ENCODE peak calls at places on chromosomes 7 and 10, in five cellular contexts. One of them, this sample, is unnamed.
A peak's percentile ranks its signal among the peaks of the same experiment; 100 is the strongest.

GRCh38 chr7:70165477-70166170 is 567.3 kb downstream of the AUTS2 start:
- DNase-seq in CD8-positive, alpha-beta T cell: no peak
- DNase-seq in CD8-positive, alpha-beta memory T cell: no peak
- DNase-seq in MM.1S: no peak
- DNase-seq in GM23248: no peak
- DNase-seq in this sample: no peak

GRCh38 chr10:44010873-44011602 is 362.4 kb upstream of the ZNF32 start:
- DNase-seq in MM.1S: peak; percentile 97
- DNase-seq in CD8-positive, alpha-beta T cell: no peak
- DNase-seq in CD8-positive, alpha-beta memory T cell: no peak
- DNase-seq in GM23248: no peak
- DNase-seq in this sample: no peak

GRCh38 chr7:133233142-133233541 is 19.7 kb upstream of the EXOC4 start:
- DNase-seq in GM23248: no peak
- DNase-seq in CD8-positive, alpha-beta T cell: no peak
- DNase-seq in MM.1S: no peak
- DNase-seq in CD8-positive, alpha-beta memory T cell: no peak
- DNase-seq in this sample: no peak

GRCh38 chr10:132868995-132869394 is 73.4 kb downstream of the CFAP46 start:
- DNase-seq in MM.1S: no peak
- DNase-seq in GM23248: no peak
- DNase-seq in CD8-positive, alpha-beta memory T cell: no peak
- DNase-seq in CD8-positive, alpha-beta T cell: no peak
- DNase-seq in this sample: no peak

GRCh38 chr7:139505563-139505962 is 17.9 kb upstream of the CLEC2L start:
- DNase-seq in CD8-positive, alpha-beta T cell: no peak
- DNase-seq in GM23248: peak; percentile 37
- DNase-seq in MM.1S: no peak
- DNase-seq in CD8-positive, alpha-beta memory T cell: no peak
- DNase-seq in this sample: no peak

GRCh38 chr7:111011500-111011899 is 79.4 kb upstream of the LRRN3 start:
- DNase-seq in GM23248: peak; percentile 12
- DNase-seq in CD8-positive, alpha-beta T cell: no peak
- DNase-seq in CD8-positive, alpha-beta memory T cell: no peak
- DNase-seq in MM.1S: no peak
- DNase-seq in this sample: no peak

GRCh38 chr10:124721295-124722052 is 22.7 kb downstream of the FAM53B start:
- DNase-seq in CD8-positive, alpha-beta memory T cell: peak; percentile 52
- DNase-seq in GM23248: no peak
- DNase-seq in CD8-positive, alpha-beta T cell: no peak
- DNase-seq in MM.1S: no peak
- DNase-seq in this sample: no peak

GRCh38 chr7:30975257-30975899 is 11.6 kb downstream of the GHRHR start:
- DNase-seq in GM23248: no peak
- DNase-seq in CD8-positive, alpha-beta T cell: no peak
- DNase-seq in MM.1S: no peak
- DNase-seq in CD8-positive, alpha-beta memory T cell: no peak
- DNase-seq in this sample: no peak

GRCh38 chr10:70786799-70787415 is 1.7 kb upstream of the TBATA start:
- DNase-seq in GM23248: peak; percentile 70
- DNase-seq in MM.1S: no peak
- DNase-seq in CD8-positive, alpha-beta T cell: no peak
- DNase-seq in CD8-positive, alpha-beta memory T cell: no peak
- DNase-seq in this sample: no peak

GRCh38 chr10:120508393-120508792 is 51.4 kb downstream of the PLPP4 start:
- DNase-seq in CD8-positive, alpha-beta T cell: no peak
- DNase-seq in GM23248: peak; percentile 94
- DNase-seq in MM.1S: no peak
- DNase-seq in CD8-positive, alpha-beta memory T cell: no peak
- DNase-seq in this sample: no peak

GRCh38 chr7:139808846-139809442 is 20.1 kb upstream of the TBXAS1 start:
- DNase-seq in CD8-positive, alpha-beta memory T cell: no peak
- DNase-seq in CD8-positive, alpha-beta T cell: no peak
- DNase-seq in GM23248: no peak
- DNase-seq in MM.1S: no peak
- DNase-seq in this sample: no peak

GRCh38 chr10:101060951-101061813 is 607 bp upstream of the KAZALD1 start:
- DNase-seq in GM23248: peak; percentile 94
- DNase-seq in MM.1S: peak; percentile 96
- DNase-seq in CD8-positive, alpha-beta T cell: peak; percentile 85
- DNase-seq in CD8-positive, alpha-beta memory T cell: peak; percentile 92
- DNase-seq in this sample: peak; percentile 99

GRCh38 chr10:93074597-93075368 is 1.1 kb downstream of the CYP26A1 start:
- DNase-seq in CD8-positive, alpha-beta memory T cell: no peak
- DNase-seq in GM23248: peak; percentile 17
- DNase-seq in MM.1S: peak; percentile 29
- DNase-seq in CD8-positive, alpha-beta T cell: no peak
- DNase-seq in this sample: peak; percentile 82

GRCh38 chr10:55446603-55447002 is 645.6 kb upstream of the PCDH15 start:
- DNase-seq in CD8-positive, alpha-beta memory T cell: no peak
- DNase-seq in GM23248: no peak
- DNase-seq in MM.1S: no peak
- DNase-seq in CD8-positive, alpha-beta T cell: no peak
- DNase-seq in this sample: no peak

GRCh38 chr7:96104984-96105383 is 216.9 kb downstream of the SLC25A13 start:
- DNase-seq in CD8-positive, alpha-beta T cell: no peak
- DNase-seq in CD8-positive, alpha-beta memory T cell: no peak
- DNase-seq in GM23248: no peak
- DNase-seq in MM.1S: no peak
- DNase-seq in this sample: no peak

GRCh38 chr7:130288829-130289228 is 4.1 kb upstream of the CPA4 start:
- DNase-seq in CD8-positive, alpha-beta memory T cell: no peak
- DNase-seq in CD8-positive, alpha-beta T cell: no peak
- DNase-seq in MM.1S: no peak
- DNase-seq in GM23248: no peak
- DNase-seq in this sample: no peak

GRCh38 chr10:110129490-110129889 is 77.9 kb upstream of the MXI1 start:
- DNase-seq in CD8-positive, alpha-beta memory T cell: no peak
- DNase-seq in MM.1S: peak; percentile 2
- DNase-seq in GM23248: no peak
- DNase-seq in CD8-positive, alpha-beta T cell: no peak
- DNase-seq in this sample: no peak

GRCh38 chr10:42475168-42476098 is 162.9 kb downstream of the ZNF33B start:
- DNase-seq in CD8-positive, alpha-beta memory T cell: no peak
- DNase-seq in CD8-positive, alpha-beta T cell: no peak
- DNase-seq in MM.1S: no peak
- DNase-seq in GM23248: peak; percentile 36
- DNase-seq in this sample: no peak

GRCh38 chr10:125060038-125060437 is 100.3 kb downstream of the CTBP2 start:
- DNase-seq in GM23248: peak; percentile 54
- DNase-seq in CD8-positive, alpha-beta T cell: no peak
- DNase-seq in MM.1S: no peak
- DNase-seq in CD8-positive, alpha-beta memory T cell: no peak
- DNase-seq in this sample: no peak

DNA sequence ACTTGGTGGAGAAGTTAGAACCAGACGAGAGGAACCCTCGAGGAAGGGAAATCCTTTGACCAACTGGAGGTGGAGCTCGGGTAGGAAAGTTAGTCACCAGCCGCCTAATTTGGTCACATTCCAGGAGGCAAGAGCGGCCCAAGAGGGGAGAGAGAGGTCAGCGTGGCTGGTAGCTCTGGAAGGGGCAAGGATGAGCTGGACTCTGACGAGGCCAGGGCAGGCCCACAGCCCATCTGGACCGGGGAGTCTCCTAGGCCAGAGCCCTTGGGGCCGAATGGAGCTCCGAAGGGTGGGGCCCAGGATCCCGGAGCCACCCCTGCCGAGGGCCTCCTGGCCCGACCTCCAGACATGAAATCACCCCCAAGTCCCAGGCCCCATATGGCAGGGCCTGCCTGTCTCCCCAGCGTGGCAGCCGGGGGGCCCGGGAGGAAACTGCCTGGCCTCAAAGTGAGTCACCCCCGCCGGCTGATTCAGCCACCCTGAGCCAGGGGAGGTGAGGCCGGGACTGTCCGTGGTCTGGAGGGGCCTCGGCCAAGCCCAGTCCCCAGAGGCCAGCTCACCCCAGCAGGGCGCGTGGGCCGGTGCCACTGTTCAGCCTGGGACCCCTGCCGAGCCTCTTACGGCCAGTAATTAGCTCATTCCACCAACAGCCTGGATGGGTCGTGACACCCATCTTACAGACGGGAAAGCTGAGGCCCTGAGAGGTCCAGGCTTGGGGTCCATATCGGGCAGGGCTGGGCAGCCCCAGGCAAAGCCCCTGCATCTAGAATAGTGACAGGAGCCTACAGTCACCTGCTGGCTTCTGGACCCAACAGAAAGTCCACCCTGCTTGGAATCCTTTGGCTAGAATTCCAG is 23.5 kb upstream of the PDGFA start:
- DNase-seq in CD8-positive, alpha-beta T cell: no peak
- DNase-seq in MM.1S: no peak
- DNase-seq in GM23248: peak; percentile 95
- DNase-seq in CD8-positive, alpha-beta memory T cell: no peak
- DNase-seq in this sample: no peak
- H3K27ac ChIP-seq in CD8-positive, alpha-beta T cell: no peak overlapping the region
- H3K27ac ChIP-seq in MM.1S: no peak overlapping the region
- H3K27ac ChIP-seq in GM23248: peak overlapping the region; percentile 73
- H3K27ac ChIP-seq in CD8-positive, alpha-beta memory T cell: no peak overlapping the region
- H3K27ac ChIP-seq in this sample: no peak overlapping the region

GRCh38 chr7:6209340-6209739 is 63.1 kb downstream of the CYTH3 start:
- DNase-seq in GM23248: no peak
- DNase-seq in MM.1S: no peak
- DNase-seq in CD8-positive, alpha-beta T cell: no peak
- DNase-seq in CD8-positive, alpha-beta memory T cell: no peak
- DNase-seq in this sample: no peak

GRCh38 chr7:6208573-6209328 is 63.7 kb downstream of the CYTH3 start:
- DNase-seq in CD8-positive, alpha-beta memory T cell: no peak
- DNase-seq in MM.1S: no peak
- DNase-seq in GM23248: no peak
- DNase-seq in CD8-positive, alpha-beta T cell: no peak
- DNase-seq in this sample: no peak

GRCh38 chr7:6202117-6202516 is 70.3 kb downstream of the CYTH3 start:
- DNase-seq in GM23248: no peak
- DNase-seq in MM.1S: no peak
- DNase-seq in CD8-positive, alpha-beta T cell: no peak
- DNase-seq in CD8-positive, alpha-beta memory T cell: no peak
- DNase-seq in this sample: no peak

GRCh38 chr7:6203381-6203780 is 69.0 kb downstream of the CYTH3 start:
- DNase-seq in GM23248: no peak
- DNase-seq in MM.1S: no peak
- DNase-seq in CD8-positive, alpha-beta memory T cell: no peak
- DNase-seq in CD8-positive, alpha-beta T cell: no peak
- DNase-seq in this sample: no peak

DNA sequence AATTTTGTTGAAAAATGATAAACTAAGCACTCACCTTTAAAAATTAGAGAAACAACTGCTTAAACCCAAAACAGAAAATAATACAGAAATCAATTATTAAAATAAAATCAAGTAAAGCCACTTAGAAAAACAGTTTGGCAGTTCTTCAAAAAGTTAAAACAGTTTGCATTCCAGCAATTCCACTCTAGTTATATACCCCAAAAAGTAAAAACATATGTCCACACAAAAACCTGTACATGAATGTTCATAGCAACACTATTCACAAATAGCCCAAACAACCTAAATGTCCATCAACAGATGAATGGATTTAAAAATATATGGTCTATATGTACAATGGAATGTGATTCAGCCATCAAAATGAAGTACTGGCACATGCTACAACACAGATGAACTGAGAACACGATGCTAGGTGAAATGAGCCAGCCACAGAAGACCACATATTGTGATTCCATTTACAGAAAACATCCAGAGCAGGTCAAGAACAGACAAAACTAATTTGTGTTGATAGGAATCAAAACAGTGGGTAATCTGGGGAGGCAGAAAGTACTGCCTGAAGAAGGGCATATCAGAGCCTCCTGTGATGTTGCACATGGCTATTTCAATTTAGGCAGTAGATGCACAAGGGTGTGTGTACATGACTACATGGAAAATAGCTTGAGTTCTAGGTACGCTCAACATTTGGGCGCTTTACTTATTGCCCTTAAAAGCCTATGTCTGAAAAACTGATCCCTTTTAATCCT is 66.3 kb downstream of the CYTH3 start:
- DNase-seq in CD8-positive, alpha-beta T cell: no peak
- DNase-seq in GM23248: peak; percentile 43
- DNase-seq in MM.1S: no peak
- DNase-seq in CD8-positive, alpha-beta memory T cell: no peak
- DNase-seq in this sample: no peak
- H3K27ac ChIP-seq in CD8-positive, alpha-beta T cell: no peak overlapping the region
- H3K27ac ChIP-seq in GM23248: peak overlapping the region; percentile 45
- H3K27ac ChIP-seq in MM.1S: no peak overlapping the region
- H3K27ac ChIP-seq in CD8-positive, alpha-beta memory T cell: no peak overlapping the region
- H3K27ac ChIP-seq in this sample: no peak overlapping the region

GRCh38 chr10:122020202-122020601 is 31.2 kb downstream of the TACC2 start:
- DNase-seq in GM23248: no peak
- DNase-seq in MM.1S: no peak
- DNase-seq in CD8-positive, alpha-beta memory T cell: no peak
- DNase-seq in CD8-positive, alpha-beta T cell: no peak
- DNase-seq in this sample: no peak

GRCh38 chr10:122021828-122022227 is 32.9 kb downstream of the TACC2 start:
- DNase-seq in CD8-positive, alpha-beta memory T cell: no peak
- DNase-seq in MM.1S: no peak
- DNase-seq in GM23248: no peak
- DNase-seq in CD8-positive, alpha-beta T cell: no peak
- DNase-seq in this sample: no peak

GRCh38 chr10:122019414-122019975 is 30.5 kb downstream of the TACC2 start:
- DNase-seq in GM23248: no peak
- DNase-seq in MM.1S: peak; percentile 49
- DNase-seq in CD8-positive, alpha-beta memory T cell: no peak
- DNase-seq in CD8-positive, alpha-beta T cell: no peak
- DNase-seq in this sample: peak; percentile 52

GRCh38 chr10:122022276-122022675 is 33.3 kb downstream of the TACC2 start:
- DNase-seq in GM23248: no peak
- DNase-seq in CD8-positive, alpha-beta T cell: no peak
- DNase-seq in CD8-positive, alpha-beta memory T cell: no peak
- DNase-seq in MM.1S: no peak
- DNase-seq in this sample: no peak

DNA sequence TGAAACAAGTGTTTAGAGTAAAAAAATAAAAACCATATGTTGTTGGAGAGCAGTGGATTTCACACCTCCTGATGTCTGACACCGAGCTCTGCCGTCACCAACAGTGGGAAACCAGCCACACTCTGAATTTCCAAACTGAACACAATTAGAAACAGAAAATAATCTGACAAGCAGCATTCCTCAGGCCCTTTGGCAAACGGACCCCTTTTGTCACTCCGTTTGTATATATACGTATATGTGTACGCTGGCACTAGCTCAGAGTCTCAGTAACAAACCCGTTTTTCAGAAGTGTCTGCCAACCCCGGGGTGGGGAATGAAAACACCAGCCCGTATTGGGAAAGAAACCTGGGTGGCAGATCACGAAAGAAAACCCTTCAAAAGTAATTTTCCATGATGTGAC is 32.5 kb downstream of the TACC2 start:
- DNase-seq in GM23248: peak; percentile 63
- DNase-seq in MM.1S: no peak
- DNase-seq in CD8-positive, alpha-beta T cell: no peak
- DNase-seq in CD8-positive, alpha-beta memory T cell: no peak
- DNase-seq in this sample: no peak
- H3K27ac ChIP-seq in GM23248: no peak overlapping the region
- H3K27ac ChIP-seq in MM.1S: no peak overlapping the region
- H3K27ac ChIP-seq in CD8-positive, alpha-beta T cell: no peak overlapping the region
- H3K27ac ChIP-seq in CD8-positive, alpha-beta memory T cell: no peak overlapping the region
- H3K27ac ChIP-seq in this sample: no peak overlapping the region

DNA sequence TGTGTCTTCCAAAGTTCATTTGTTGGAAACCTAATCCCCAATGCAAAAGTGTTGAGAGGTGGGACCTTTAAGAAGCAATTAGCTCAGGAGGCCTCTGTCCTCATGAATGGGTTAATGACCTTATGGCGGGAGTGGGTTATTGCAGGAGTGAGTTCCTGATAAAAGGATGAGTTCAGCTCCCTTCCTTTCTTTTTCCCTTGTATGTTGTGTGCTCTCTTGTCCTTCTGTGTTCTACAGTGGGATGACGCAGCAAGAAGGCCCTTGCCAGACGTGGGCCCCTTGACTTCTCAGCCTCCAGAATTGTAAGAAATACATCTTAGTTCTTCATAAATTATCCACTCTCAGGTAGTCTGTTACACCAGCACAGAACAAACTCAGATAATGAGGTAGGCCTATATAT is 206.0 kb downstream of the DNAJC1 start:
- DNase-seq in CD8-positive, alpha-beta memory T cell: no peak
- DNase-seq in CD8-positive, alpha-beta T cell: no peak
- DNase-seq in MM.1S: no peak
- DNase-seq in GM23248: no peak
- DNase-seq in this sample: no peak
- H3K27ac ChIP-seq in CD8-positive, alpha-beta memory T cell: no peak overlapping the region
- H3K27ac ChIP-seq in CD8-positive, alpha-beta T cell: no peak overlapping the region
- H3K27ac ChIP-seq in MM.1S: no peak overlapping the region
- H3K27ac ChIP-seq in GM23248: no peak overlapping the region
- H3K27ac ChIP-seq in this sample: no peak overlapping the region